ENCODE peak calls at places on chromosomes 6 and 20, in nine cellular contexts. One of them, this sample, is unnamed.

GRCh38 chr6:156013155-156013554 is 557.5 kb upstream of the NOX3 start:
- DNase-seq in effector memory CD4-positive, alpha-beta T cell: no peak
- DNase-seq in mesendoderm: no peak
- DNase-seq in fibroblast of lung: no peak
- DNase-seq in CD4-positive, alpha-beta memory T cell: peak; percentile 0
- DNase-seq in CD8-positive, alpha-beta T cell: no peak
- DNase-seq in H7: no peak
- DNase-seq in mucosa of descending colon: no peak
- DNase-seq in esophagus squamous epithelium: no peak
- DNase-seq in this sample: no peak

GRCh38 chr20:23302386-23302785 is 48.2 kb upstream of the NXT1 start:
- DNase-seq in effector memory CD4-positive, alpha-beta T cell: no peak
- DNase-seq in mesendoderm: no peak
- DNase-seq in fibroblast of lung: no peak
- DNase-seq in CD4-positive, alpha-beta memory T cell: no peak
- DNase-seq in CD8-positive, alpha-beta T cell: no peak
- DNase-seq in H7: no peak
- DNase-seq in mucosa of descending colon: no peak
- DNase-seq in esophagus squamous epithelium: no peak
- DNase-seq in this sample: no peak

GRCh38 chr6:100614386-100614785 is 149.7 kb upstream of the SIM1 start:
- DNase-seq in effector memory CD4-positive, alpha-beta T cell: no peak
- DNase-seq in mesendoderm: no peak
- DNase-seq in fibroblast of lung: no peak
- DNase-seq in CD4-positive, alpha-beta memory T cell: no peak
- DNase-seq in CD8-positive, alpha-beta T cell: no peak
- DNase-seq in H7: no peak
- DNase-seq in mucosa of descending colon: no peak
- DNase-seq in esophagus squamous epithelium: no peak
- DNase-seq in this sample: no peak

GRCh38 chr6:32181890-32182529 is 2.0 kb downstream of the AGER start:
- DNase-seq in effector memory CD4-positive, alpha-beta T cell: no peak
- DNase-seq in mesendoderm: no peak
- DNase-seq in fibroblast of lung: no peak
- DNase-seq in CD4-positive, alpha-beta memory T cell: no peak
- DNase-seq in CD8-positive, alpha-beta T cell: no peak
- DNase-seq in H7: peak; percentile 65
- DNase-seq in mucosa of descending colon: no peak
- DNase-seq in esophagus squamous epithelium: no peak
- DNase-seq in this sample: no peak

GRCh38 chr6:125104425-125104824 is 49.1 kb upstream of the TPD52L1 start:
- DNase-seq in effector memory CD4-positive, alpha-beta T cell: no peak
- DNase-seq in mesendoderm: peak; percentile 40
- DNase-seq in fibroblast of lung: peak; percentile 45
- DNase-seq in CD4-positive, alpha-beta memory T cell: no peak
- DNase-seq in CD8-positive, alpha-beta T cell: no peak
- DNase-seq in H7: no peak
- DNase-seq in mucosa of descending colon: no peak
- DNase-seq in esophagus squamous epithelium: no peak
- DNase-seq in this sample: no peak

GRCh38 chr6:15464211-15464725 is 198.6 kb downstream of the DTNBP1 start:
- DNase-seq in effector memory CD4-positive, alpha-beta T cell: peak; percentile 19
- DNase-seq in mesendoderm: peak; percentile 52
- DNase-seq in fibroblast of lung: no peak
- DNase-seq in CD4-positive, alpha-beta memory T cell: peak; percentile 52
- DNase-seq in CD8-positive, alpha-beta T cell: peak; percentile 37
- DNase-seq in H7: peak; percentile 56
- DNase-seq in mucosa of descending colon: no peak
- DNase-seq in esophagus squamous epithelium: no peak
- DNase-seq in this sample: no peak

GRCh38 chr20:11777387-11777786 is 140.3 kb upstream of the BTBD3 start:
- DNase-seq in effector memory CD4-positive, alpha-beta T cell: no peak
- DNase-seq in mesendoderm: no peak
- DNase-seq in fibroblast of lung: no peak
- DNase-seq in CD4-positive, alpha-beta memory T cell: no peak
- DNase-seq in CD8-positive, alpha-beta T cell: no peak
- DNase-seq in H7: no peak
- DNase-seq in mucosa of descending colon: no peak
- DNase-seq in esophagus squamous epithelium: no peak
- DNase-seq in this sample: no peak

GRCh38 chr6:155993248-155993647 is 537.6 kb upstream of the NOX3 start:
- DNase-seq in effector memory CD4-positive, alpha-beta T cell: no peak
- DNase-seq in mesendoderm: no peak
- DNase-seq in fibroblast of lung: no peak
- DNase-seq in CD4-positive, alpha-beta memory T cell: no peak
- DNase-seq in CD8-positive, alpha-beta T cell: no peak
- DNase-seq in H7: no peak
- DNase-seq in mucosa of descending colon: no peak
- DNase-seq in esophagus squamous epithelium: no peak
- DNase-seq in this sample: no peak

GRCh38 chr6:57324538-57324937 is 7.1 kb downstream of the PRIM2 start:
- DNase-seq in effector memory CD4-positive, alpha-beta T cell: no peak
- DNase-seq in mesendoderm: no peak
- DNase-seq in fibroblast of lung: peak; percentile 60
- DNase-seq in CD4-positive, alpha-beta memory T cell: peak; percentile 23
- DNase-seq in CD8-positive, alpha-beta T cell: no peak
- DNase-seq in H7: no peak
- DNase-seq in mucosa of descending colon: no peak
- DNase-seq in esophagus squamous epithelium: no peak
- DNase-seq in this sample: no peak

GRCh38 chr20:11207749-11208502 is 534.1 kb upstream of the JAG1 start:
- DNase-seq in effector memory CD4-positive, alpha-beta T cell: no peak
- DNase-seq in mesendoderm: peak; percentile 31
- DNase-seq in fibroblast of lung: no peak
- DNase-seq in CD4-positive, alpha-beta memory T cell: no peak
- DNase-seq in CD8-positive, alpha-beta T cell: no peak
- DNase-seq in H7: no peak
- DNase-seq in mucosa of descending colon: no peak
- DNase-seq in esophagus squamous epithelium: no peak
- DNase-seq in this sample: no peak

GRCh38 chr6:30612213-30612612 is 4.8 kb downstream of the PPP1R10 start:
- DNase-seq in effector memory CD4-positive, alpha-beta T cell: no peak
- DNase-seq in mesendoderm: no peak
- DNase-seq in fibroblast of lung: peak; percentile 68
- DNase-seq in CD4-positive, alpha-beta memory T cell: no peak
- DNase-seq in CD8-positive, alpha-beta T cell: no peak
- DNase-seq in H7: no peak
- DNase-seq in mucosa of descending colon: no peak
- DNase-seq in esophagus squamous epithelium: no peak
- DNase-seq in this sample: no peak

GRCh38 chr6:80454197-80454596 is 347.7 kb downstream of the BCKDHB start:
- DNase-seq in effector memory CD4-positive, alpha-beta T cell: no peak
- DNase-seq in mesendoderm: no peak
- DNase-seq in fibroblast of lung: peak; percentile 79
- DNase-seq in CD4-positive, alpha-beta memory T cell: no peak
- DNase-seq in CD8-positive, alpha-beta T cell: no peak
- DNase-seq in H7: no peak
- DNase-seq in mucosa of descending colon: no peak
- DNase-seq in esophagus squamous epithelium: no peak
- DNase-seq in this sample: no peak

GRCh38 chr6:169160855-169161560 is 92.6 kb downstream of the THBS2 start:
- DNase-seq in effector memory CD4-positive, alpha-beta T cell: no peak
- DNase-seq in mesendoderm: no peak
- DNase-seq in fibroblast of lung: no peak
- DNase-seq in CD4-positive, alpha-beta memory T cell: no peak
- DNase-seq in CD8-positive, alpha-beta T cell: no peak
- DNase-seq in H7: no peak
- DNase-seq in mucosa of descending colon: no peak
- DNase-seq in esophagus squamous epithelium: no peak
- DNase-seq in this sample: no peak

GRCh38 chr6:136307351-136307750 is 17.7 kb upstream of the BCLAF1 start:
- DNase-seq in effector memory CD4-positive, alpha-beta T cell: no peak
- DNase-seq in mesendoderm: no peak
- DNase-seq in fibroblast of lung: no peak
- DNase-seq in CD4-positive, alpha-beta memory T cell: no peak
- DNase-seq in CD8-positive, alpha-beta T cell: no peak
- DNase-seq in H7: no peak
- DNase-seq in mucosa of descending colon: no peak
- DNase-seq in esophagus squamous epithelium: no peak
- DNase-seq in this sample: no peak

GRCh38 chr20:35173576-35174192 is 1.8 kb downstream of the PROCR start:
- DNase-seq in effector memory CD4-positive, alpha-beta T cell: no peak
- DNase-seq in mesendoderm: no peak
- DNase-seq in fibroblast of lung: no peak
- DNase-seq in CD4-positive, alpha-beta memory T cell: no peak
- DNase-seq in CD8-positive, alpha-beta T cell: no peak
- DNase-seq in H7: no peak
- DNase-seq in mucosa of descending colon: no peak
- DNase-seq in esophagus squamous epithelium: no peak
- DNase-seq in this sample: no peak

GRCh38 chr20:45347297-45347935 is 808 bp downstream of the SDC4 start:
- DNase-seq in effector memory CD4-positive, alpha-beta T cell: no peak
- DNase-seq in mesendoderm: no peak
- DNase-seq in fibroblast of lung: no peak
- DNase-seq in CD4-positive, alpha-beta memory T cell: no peak
- DNase-seq in CD8-positive, alpha-beta T cell: no peak
- DNase-seq in H7: no peak
- DNase-seq in mucosa of descending colon: no peak
- DNase-seq in esophagus squamous epithelium: no peak
- DNase-seq in this sample: no peak

GRCh38 chr20:32603046-32603726 is 18.1 kb upstream of the NOL4L start:
- DNase-seq in effector memory CD4-positive, alpha-beta T cell: no peak
- DNase-seq in mesendoderm: no peak
- DNase-seq in fibroblast of lung: no peak
- DNase-seq in CD4-positive, alpha-beta memory T cell: no peak
- DNase-seq in CD8-positive, alpha-beta T cell: no peak
- DNase-seq in H7: peak; percentile 54
- DNase-seq in mucosa of descending colon: no peak
- DNase-seq in esophagus squamous epithelium: no peak
- DNase-seq in this sample: no peak

GRCh38 chr20:44166008-44166407 is 21.0 kb downstream of the JPH2 start:
- DNase-seq in effector memory CD4-positive, alpha-beta T cell: no peak
- DNase-seq in mesendoderm: no peak
- DNase-seq in fibroblast of lung: no peak
- DNase-seq in CD4-positive, alpha-beta memory T cell: no peak
- DNase-seq in CD8-positive, alpha-beta T cell: no peak
- DNase-seq in H7: no peak
- DNase-seq in mucosa of descending colon: no peak
- DNase-seq in esophagus squamous epithelium: no peak
- DNase-seq in this sample: no peak

DNA sequence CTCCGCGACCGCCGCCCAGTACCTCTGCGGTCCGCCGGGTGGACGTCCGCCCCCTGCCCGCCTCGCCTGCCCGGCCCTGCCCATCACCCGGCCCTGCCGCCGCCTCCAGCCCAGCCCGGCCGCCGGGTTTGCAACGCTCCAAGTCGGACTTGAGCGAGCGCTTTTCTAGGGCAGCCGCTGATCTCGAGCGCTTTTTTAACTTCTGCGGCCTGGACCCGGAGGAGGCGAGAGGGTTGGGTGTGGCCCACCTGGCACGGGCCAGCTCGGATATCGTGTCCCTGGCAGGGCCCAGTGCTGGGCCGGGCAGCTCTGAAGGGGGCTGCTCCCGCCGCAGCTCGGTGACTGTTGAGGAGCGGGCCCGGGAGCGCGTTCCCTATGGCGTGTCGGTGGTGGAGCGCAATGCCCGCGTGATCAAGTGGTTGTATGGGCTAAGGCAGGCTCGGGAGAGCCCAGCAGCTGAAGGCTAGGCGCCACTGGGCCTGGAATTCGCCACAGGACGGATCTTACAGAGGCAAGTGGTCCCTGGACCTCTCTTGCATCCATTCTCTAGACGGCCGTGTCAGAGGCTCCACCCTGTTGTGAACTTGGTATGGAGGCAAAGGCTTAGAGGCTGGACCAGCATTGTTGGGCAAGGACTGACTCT is 11.8 kb downstream of the FAM110A start:
- DNase-seq in effector memory CD4-positive, alpha-beta T cell: no peak
- DNase-seq in mesendoderm: peak; percentile 29
- DNase-seq in fibroblast of lung: no peak
- DNase-seq in CD4-positive, alpha-beta memory T cell: no peak
- DNase-seq in CD8-positive, alpha-beta T cell: no peak
- DNase-seq in H7: peak; percentile 76
- DNase-seq in mucosa of descending colon: no peak
- DNase-seq in esophagus squamous epithelium: no peak
- DNase-seq in this sample: no peak
- H3K4me3 ChIP-seq in effector memory CD4-positive, alpha-beta T cell: peak overlapping the region; percentile 85
- H3K4me3 ChIP-seq in mesendoderm: peak overlapping the region; percentile 21
- H3K4me3 ChIP-seq in fibroblast of lung: no peak overlapping the region
- H3K4me3 ChIP-seq in CD4-positive, alpha-beta memory T cell: peak overlapping the region; percentile 74
- H3K4me3 ChIP-seq in CD8-positive, alpha-beta T cell: peak overlapping the region; percentile 65
- H3K4me3 ChIP-seq in H7: peak overlapping the region; percentile 55
- H3K4me3 ChIP-seq in mucosa of descending colon: no peak overlapping the region
- H3K4me3 ChIP-seq in esophagus squamous epithelium: peak overlapping the region; percentile 44
- H3K4me3 ChIP-seq in this sample: no peak overlapping the region

GRCh38 chr6:53825514-53826321 is 30.9 kb downstream of the LRRC1 start:
- DNase-seq in effector memory CD4-positive, alpha-beta T cell: no peak
- DNase-seq in mesendoderm: no peak
- DNase-seq in fibroblast of lung: no peak
- DNase-seq in CD4-positive, alpha-beta memory T cell: no peak
- DNase-seq in CD8-positive, alpha-beta T cell: no peak
- DNase-seq in H7: no peak
- DNase-seq in mucosa of descending colon: no peak
- DNase-seq in esophagus squamous epithelium: no peak
- DNase-seq in this sample: no peak
- H3K4me3 ChIP-seq in effector memory CD4-positive, alpha-beta T cell: no peak overlapping the region
- H3K4me3 ChIP-seq in mesendoderm: no peak overlapping the region
- H3K4me3 ChIP-seq in fibroblast of lung: no peak overlapping the region
- H3K4me3 ChIP-seq in CD4-positive, alpha-beta memory T cell: no peak overlapping the region
- H3K4me3 ChIP-seq in CD8-positive, alpha-beta T cell: no peak overlapping the region
- H3K4me3 ChIP-seq in H7: no peak overlapping the region
- H3K4me3 ChIP-seq in mucosa of descending colon: no peak overlapping the region
- H3K4me3 ChIP-seq in esophagus squamous epithelium: no peak overlapping the region
- H3K4me3 ChIP-seq in this sample: no peak overlapping the region

GRCh38 chr20:63129991-63130653 is 85.8 kb downstream of the YTHDF1 start:
- DNase-seq in effector memory CD4-positive, alpha-beta T cell: no peak
- DNase-seq in mesendoderm: peak; percentile 7
- DNase-seq in fibroblast of lung: no peak
- DNase-seq in CD4-positive, alpha-beta memory T cell: no peak
- DNase-seq in CD8-positive, alpha-beta T cell: no peak
- DNase-seq in H7: peak; percentile 87
- DNase-seq in mucosa of descending colon: peak; percentile 15
- DNase-seq in esophagus squamous epithelium: no peak
- DNase-seq in this sample: no peak
- H3K4me3 ChIP-seq in effector memory CD4-positive, alpha-beta T cell: no peak overlapping the region
- H3K4me3 ChIP-seq in mesendoderm: no peak overlapping the region
- H3K4me3 ChIP-seq in fibroblast of lung: no peak overlapping the region
- H3K4me3 ChIP-seq in CD4-positive, alpha-beta memory T cell: no peak overlapping the region
- H3K4me3 ChIP-seq in CD8-positive, alpha-beta T cell: no peak overlapping the region
- H3K4me3 ChIP-seq in H7: peak overlapping the region; percentile 14
- H3K4me3 ChIP-seq in mucosa of descending colon: no peak overlapping the region
- H3K4me3 ChIP-seq in esophagus squamous epithelium: no peak overlapping the region
- H3K4me3 ChIP-seq in this sample: no peak overlapping the region

DNA sequence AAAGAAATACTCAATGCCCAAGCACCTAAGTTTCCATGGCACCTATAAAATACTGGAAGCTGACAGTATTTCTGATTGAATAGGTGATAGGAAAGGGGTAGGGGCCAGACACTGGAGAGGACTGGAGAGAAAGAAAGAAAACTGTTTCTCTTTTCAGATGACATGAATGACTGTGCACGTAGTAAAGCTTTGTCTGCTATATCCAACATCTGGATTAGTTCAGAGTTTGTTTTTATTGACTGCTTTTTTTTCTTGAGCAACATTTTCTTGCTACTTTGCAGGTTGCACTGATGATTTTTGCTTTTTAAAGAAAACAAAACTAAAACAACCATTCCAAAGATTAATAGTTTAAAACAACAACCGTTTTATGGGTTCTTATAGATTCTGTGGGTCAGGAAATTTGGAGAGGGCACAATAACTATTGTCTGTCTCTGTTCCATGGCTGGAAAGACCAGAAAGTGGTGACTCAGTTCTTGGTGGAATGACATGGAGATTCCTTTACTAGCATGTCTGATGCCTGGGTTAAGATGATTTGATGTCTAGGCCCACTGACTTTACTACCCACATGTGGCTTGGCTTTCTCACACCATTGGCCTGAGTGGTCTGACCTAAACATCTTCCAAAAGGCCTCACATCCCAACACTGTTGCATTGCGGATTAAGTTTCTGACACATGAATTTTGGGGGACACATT is 12.2 kb upstream of the LRP11 start:
- DNase-seq in effector memory CD4-positive, alpha-beta T cell: no peak
- DNase-seq in mesendoderm: no peak
- DNase-seq in fibroblast of lung: no peak
- DNase-seq in CD4-positive, alpha-beta memory T cell: no peak
- DNase-seq in CD8-positive, alpha-beta T cell: no peak
- DNase-seq in H7: no peak
- DNase-seq in mucosa of descending colon: no peak
- DNase-seq in esophagus squamous epithelium: no peak
- DNase-seq in this sample: no peak
- H3K4me3 ChIP-seq in effector memory CD4-positive, alpha-beta T cell: no peak overlapping the region
- H3K4me3 ChIP-seq in mesendoderm: no peak overlapping the region
- H3K4me3 ChIP-seq in fibroblast of lung: no peak overlapping the region
- H3K4me3 ChIP-seq in CD4-positive, alpha-beta memory T cell: no peak overlapping the region
- H3K4me3 ChIP-seq in CD8-positive, alpha-beta T cell: no peak overlapping the region
- H3K4me3 ChIP-seq in H7: no peak overlapping the region
- H3K4me3 ChIP-seq in mucosa of descending colon: no peak overlapping the region
- H3K4me3 ChIP-seq in esophagus squamous epithelium: no peak overlapping the region
- H3K4me3 ChIP-seq in this sample: no peak overlapping the region